ENCODE peak calls at places on chromosomes 3 and 15, in eight cellular contexts. S is smooth muscle cell of the brain vasculature; T is activated effector memory CD4-positive, alpha-beta T cell treated with anti-CD3 and anti-CD28 coated beads, Interleukin-2, amount 50 U/mL, for 16 hours; X is heart left ventricle; C is aorta; V is KBM-7; M is stimulated activated CD8-positive, alpha-beta memory T cell treated with anti-CD3 and anti-CD28 coated beads, Interleukin-15, amount 100 ng/mL, for 24 hours; H is BJ. Q is an unnamed sample.

GRCh38 chr15:66389859-66390382 is 3.2 kb downstream of the MAP2K1 start:
- DNase-seq in S (no peak), T (no peak), X (no peak), C (no peak), V (no peak), M (no peak), H (no peak), Q (no peak)

GRCh38 chr3:188262913-188263683 is 109.1 kb downstream of the LPP start:
- DNase-seq in S (no peak), T (no peak), X (peak), C (peak), V (no peak), M (no peak), H (peak), Q (no peak)

GRCh38 chr3:15512173-15512572 is 9.3 kb downstream of the COLQ start:
- DNase-seq in S (no peak), T (no peak), X (peak), C (peak), V (no peak), M (no peak), H (no peak), Q (no peak)

GRCh38 chr15:50431204-50431603 is 7.0 kb downstream of the USP8 start:
- DNase-seq in S (no peak), T (no peak), X (no peak), C (no peak), V (no peak), M (no peak), H (no peak), Q (no peak)

GRCh38 chr3:107142786-107143185 is 234.5 kb upstream of the CCDC54 start:
- DNase-seq in S (no peak), T (no peak), X (no peak), C (no peak), V (no peak), M (no peak), H (no peak), Q (no peak)

GRCh38 chr15:62369454-62369853 is 204.4 kb upstream of the C2CD4B start:
- DNase-seq in S (no peak), T (no peak), X (no peak), C (no peak), V (no peak), M (no peak), H (no peak), Q (no peak)

GRCh38 chr15:65979316-65979715 is 110.0 kb downstream of the RAB11A start:
- DNase-seq in S (no peak), T (no peak), X (peak), C (peak), V (no peak), M (no peak), H (no peak), Q (no peak)

GRCh38 chr3:169218314-169218983 is 445.1 kb downstream of the MECOM start:
- DNase-seq in S (peak), T (no peak), X (peak), C (no peak), V (peak), M (no peak), H (no peak), Q (peak)

GRCh38 chr15:71788646-71789579 is 21.4 kb upstream of the NR2E3 start:
- DNase-seq in S (no peak), T (no peak), X (no peak), C (no peak), V (no peak), M (no peak), H (no peak), Q (no peak)

GRCh38 chr15:61051570-61052031 is 177.5 kb downstream of the RORA start:
- DNase-seq in S (peak), T (no peak), X (peak), C (no peak), V (peak), M (no peak), H (peak), Q (no peak)

GRCh38 chr3:12750223-12750622 is 8.8 kb downstream of the TMEM40 start:
- DNase-seq in S (no peak), T (no peak), X (peak), C (peak), V (no peak), M (no peak), H (peak), Q (no peak)

Q was measured in 8988T.